ENCODE peak calls at places on chromosomes 2 and 18, in four cellular contexts. L is kidney epithelial cell, T is WERI-Rb-1, U is MCF 10A. J is an unnamed sample.

GRCh38 chr18:13392899-13393298 is 174.3 kb downstream of the LDLRAD4 start:
- DNase-seq in L (no peak), T (no peak), U (no peak), J (no peak)

GRCh38 chr2:240021488-240022104 is 3.5 kb downstream of the NDUFA10 start:
- DNase-seq in L (peak), T (peak), U (peak), J (peak)

GRCh38 chr2:6866239-6866745 is 585 bp upstream of the CMPK2 start:
- DNase-seq in L (no peak), T (peak), U (peak), J (no peak)

GRCh38 chr18:58784601-58785137 is 80.0 kb upstream of the ZNF532 start:
- DNase-seq in L (no peak), T (no peak), U (no peak), J (no peak)

GRCh38 chr2:65350714-65351113 is 81.7 kb downstream of the SPRED2 start:
- DNase-seq in L (no peak), T (no peak), U (no peak), J (no peak)

GRCh38 chr18:58491773-58492752 is 136.8 kb downstream of the ALPK2 start:
- DNase-seq in L (no peak), T (no peak), U (no peak), J (no peak)

GRCh38 chr18:33946322-33946721 is 278.4 kb downstream of the NOL4 start:
- DNase-seq in L (no peak), T (no peak), U (no peak), J (no peak)

GRCh38 chr2:167509585-167509984 is 621.3 kb downstream of the XIRP2 start:
- DNase-seq in L (peak), T (no peak), U (peak), J (no peak)

GRCh38 chr2:9235388-9236344 is 29.1 kb downstream of the ASAP2 start:
- DNase-seq in L (peak), T (no peak), U (peak), J (peak)

GRCh38 chr18:68803371-68803770 is 5.5 kb downstream of the CCDC102B start:
- DNase-seq in L (no peak), T (peak), U (peak), J (peak)

GRCh38 chr18:73908323-73908722 is 239.3 kb downstream of the FBXO15 start:
- DNase-seq in L (no peak), T (no peak), U (peak), J (peak)

GRCh38 chr2:233443511-233444183 is 89.4 kb downstream of the DGKD start:
- DNase-seq in L (peak), T (peak), U (peak), J (peak)

GRCh38 chr2:112137516-112138142 is 556 bp upstream of the FBLN7 start:
- DNase-seq in L (no peak), T (no peak), U (no peak), J (peak)

GRCh38 chr2:11855120-11855760 is 108.8 kb downstream of the LPIN1 start:
- DNase-seq in L (no peak), T (peak), U (no peak), J (no peak)

GRCh38 chr2:26911911-26912861 is 58.3 kb upstream of the MAPRE3 start:
- DNase-seq in L (no peak), T (no peak), U (no peak), J (no peak)

GRCh38 chr2:183678908-183679307 is 554.7 kb downstream of the NUP35 start:
- DNase-seq in L (no peak), T (no peak), U (no peak), J (no peak)

GRCh38 chr2:215269397-215270117 is 42.3 kb upstream of the ATIC start:
- DNase-seq in L (peak), T (peak), U (peak), J (peak)

GRCh38 chr2:215274829-215275228 is 37.0 kb upstream of the ATIC start:
- DNase-seq in L (no peak), T (no peak), U (no peak), J (no peak)

GRCh38 chr2:215272918-215273317 is 38.9 kb upstream of the ATIC start:
- DNase-seq in L (no peak), T (no peak), U (no peak), J (no peak)

GRCh38 chr2:215271466-215271865 is 40.4 kb upstream of the ATIC start:
- DNase-seq in L (no peak), T (no peak), U (no peak), J (no peak)

GRCh38 chr2:215270118-215270451 is 41.8 kb upstream of the ATIC start:
- DNase-seq in L (no peak), T (no peak), U (no peak), J (no peak)
- TF ChIP-seq CTCF in L (no peak), T (no peak), U (no peak), J (peak)

GRCh38 chr18:76472811-76473210 is 22.2 kb downstream of the ZNF516 start:
- DNase-seq in L (no peak), T (no peak), U (no peak), J (no peak)

GRCh38 chr18:76476665-76477561 is 18.1 kb downstream of the ZNF516 start:
- DNase-seq in L (peak), T (no peak), U (peak), J (peak)

GRCh38 chr18:76479351-76480238 is 15.4 kb downstream of the ZNF516 start:
- DNase-seq in L (no peak), T (no peak), U (no peak), J (no peak)

GRCh38 chr18:76474824-76475223 is 20.2 kb downstream of the ZNF516 start:
- DNase-seq in L (no peak), T (no peak), U (no peak), J (no peak)

GRCh38 chr18:76475450-76476203 is 19.4 kb downstream of the ZNF516 start:
- DNase-seq in L (no peak), T (no peak), U (no peak), J (no peak)
- TF ChIP-seq CTCF in L (peak), T (peak), U (no peak), J (peak)

DNA sequence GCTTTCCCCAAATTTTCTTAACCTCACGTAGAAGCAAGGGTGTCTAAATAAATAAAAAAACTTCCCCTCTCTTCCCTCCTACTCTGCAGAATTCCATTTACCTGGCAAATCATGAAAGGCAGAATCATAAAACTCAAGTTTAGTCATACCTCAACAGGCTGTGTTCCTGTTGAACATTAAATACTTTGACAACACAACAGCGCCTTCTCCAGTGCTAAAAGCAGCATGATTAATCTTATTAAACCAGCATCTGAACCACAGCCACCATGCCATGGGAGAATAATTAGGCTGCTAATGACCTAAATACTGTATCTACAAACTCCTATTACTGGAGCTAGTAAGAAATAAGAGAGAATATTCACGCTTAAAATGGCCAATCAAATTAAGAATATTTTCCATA is 68.1 kb downstream of the CDH2 start:
- DNase-seq in L (no peak), T (no peak), U (peak), J (no peak)
- TF ChIP-seq CTCF in L (peak), T (peak), U (no peak), J (peak)

GRCh38 chr2:241150660-241151530 is 628 bp downstream of the PPP1R7 start:
- DNase-seq in L (no peak), T (no peak), U (no peak), J (no peak)

GRCh38 chr2:241148891-241149674 is at the start of gene PASK:
- DNase-seq in L (peak), T (peak), U (peak), J (peak)

GRCh38 chr2:241149675-241149924 is 328 bp upstream of the PASK start:
- DNase-seq in L (no peak), T (no peak), U (no peak), J (no peak)

GRCh38 chr2:241148239-241148638 is 1.0 kb downstream of the PASK start:
- DNase-seq in L (no peak), T (no peak), U (no peak), J (no peak)

DNA sequence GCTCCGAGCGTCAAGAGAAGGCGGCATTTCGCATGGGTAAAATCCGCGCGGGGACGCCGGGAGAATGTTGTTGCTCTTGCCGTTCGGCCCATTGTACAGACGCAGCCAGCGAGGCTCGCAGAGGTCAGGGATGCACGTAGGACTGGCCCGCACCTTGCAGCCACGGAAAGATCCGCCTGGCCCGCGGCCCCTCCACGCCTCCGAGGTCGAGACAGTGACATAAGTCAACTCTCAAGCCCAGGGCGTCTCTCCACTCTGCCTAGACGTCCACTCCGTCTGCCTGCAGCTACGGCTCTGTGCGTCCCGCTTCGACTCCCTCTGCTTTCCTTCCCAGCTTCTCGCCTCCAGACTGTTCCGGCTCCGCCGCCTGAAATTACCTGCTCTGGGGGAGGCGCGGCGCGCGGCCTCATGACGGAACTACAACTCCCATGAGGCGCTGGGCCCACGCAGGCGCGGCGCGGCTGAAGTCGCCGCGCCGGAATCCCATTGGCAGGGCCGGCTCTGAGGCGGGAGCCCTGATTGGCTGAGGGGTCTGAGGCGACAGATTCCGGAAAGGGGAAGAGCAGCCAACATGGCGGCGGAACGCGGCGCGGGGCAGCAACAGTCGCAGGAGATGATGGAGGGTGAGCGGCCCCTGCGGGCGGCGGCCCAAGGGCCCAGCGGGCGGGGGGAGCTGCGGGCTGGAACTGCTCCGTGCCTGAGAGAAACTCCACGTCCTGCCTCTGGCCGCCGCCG is at the start of gene PPP1R7:
- DNase-seq in L (peak), T (peak), U (peak), J (peak)
- TF ChIP-seq CTCF in L (no peak), T (peak), U (no peak), J (no peak)

GRCh38 chr18:23956483-23956882 is 58.1 kb upstream of the TTC39C start:
- DNase-seq in L (no peak), T (no peak), U (no peak), J (no peak)
- TF ChIP-seq CTCF in L (no peak), T (no peak), U (no peak), J (no peak)

GRCh38 chr18:47215554-47216138 is 35.8 kb downstream of the SKOR2 start:
- DNase-seq in L (peak), T (peak), U (peak), J (peak)
- TF ChIP-seq CTCF in L (peak), T (peak), U (peak), J (peak)

GRCh38 chr2:168892327-168892726 is 2.1 kb upstream of the SPC25 start:
- DNase-seq in L (no peak), T (no peak), U (no peak), J (no peak)

GRCh38 chr2:168894720-168895119 is 4.5 kb upstream of the SPC25 start:
- DNase-seq in L (no peak), T (no peak), U (no peak), J (no peak)

GRCh38 chr2:168894101-168894500 is 3.9 kb upstream of the SPC25 start:
- DNase-seq in L (no peak), T (no peak), U (no peak), J (no peak)

GRCh38 chr2:168889635-168890005 is 610 bp downstream of the SPC25 start:
- DNase-seq in L (no peak), T (no peak), U (no peak), J (no peak)

GRCh38 chr2:168890006-168890782 is at the start of gene SPC25:
- DNase-seq in L (peak), T (peak), U (peak), J (peak)
- TF ChIP-seq CTCF in L (no peak), T (no peak), U (no peak), J (peak)

GRCh38 chr18:61955644-61956043 is 62.8 kb upstream of the RNF152 start:
- DNase-seq in L (no peak), T (no peak), U (no peak), J (no peak)

GRCh38 chr18:61953641-61954040 is 60.8 kb upstream of the RNF152 start:
- DNase-seq in L (no peak), T (no peak), U (no peak), J (no peak)

GRCh38 chr18:61953161-61953560 is 60.4 kb upstream of the RNF152 start:
- DNase-seq in L (no peak), T (no peak), U (no peak), J (no peak)

GRCh38 chr18:61954347-61954746 is 61.5 kb upstream of the RNF152 start:
- DNase-seq in L (no peak), T (no peak), U (no peak), J (no peak)

GRCh38 chr18:61957801-61958516 is 65.2 kb upstream of the RNF152 start:
- DNase-seq in L (no peak), T (no peak), U (no peak), J (no peak)
- TF ChIP-seq CTCF in L (no peak), T (peak), U (no peak), J (no peak)

J was measured in HFFc6.